ENCODE peak calls at places on chromosomes 2 and 18, in ten cellular contexts. T, P, N, J, D, G, F, R, I and B are unnamed samples.

GRCh38 chr2:7034313-7034712 is 117.1 kb downstream of the RNF144A start:
- DNase-seq in T (no peak), P (peak), N (no peak), J (peak), D (no peak), G (peak), F (no peak), R (no peak), I (peak), B (no peak)

GRCh38 chr2:108936868-108937265 is 52.2 kb downstream of the EDAR start:
- DNase-seq in T (no peak), P (no peak), N (no peak), J (no peak), D (no peak), G (no peak), F (no peak), R (no peak), I (no peak), B (no peak)

GRCh38 chr2:172178035-172178434 is 75.3 kb upstream of the DLX2 start:
- DNase-seq in T (no peak), P (no peak), N (no peak), J (no peak), D (no peak), G (no peak), F (no peak), R (no peak), I (no peak), B (no peak)

GRCh38 chr18:30094556-30094955 is 948.0 kb downstream of the DSC3 start:
- DNase-seq in T (no peak), P (no peak), N (no peak), J (no peak), D (no peak), G (no peak), F (no peak), R (no peak), I (no peak), B (no peak)

GRCh38 chr2:229719926-229720652 is 5.7 kb upstream of the DNER start:
- DNase-seq in T (no peak), P (no peak), N (no peak), J (no peak), D (peak), G (no peak), F (no peak), R (no peak), I (no peak), B (no peak)

GRCh38 chr2:190159453-190159852 is 96.9 kb upstream of the MSTN start:
- DNase-seq in T (no peak), P (no peak), N (no peak), J (no peak), D (no peak), G (no peak), F (no peak), R (no peak), I (no peak), B (no peak)

GRCh38 chr2:241314181-241314932 is 1.1 kb downstream of the HDLBP start:
- DNase-seq in T (no peak), P (peak), N (no peak), J (no peak), D (no peak), G (peak), F (no peak), R (no peak), I (no peak), B (no peak)

GRCh38 chr2:34738691-34739090 is 1139.6 kb upstream of the FAM98A start:
- DNase-seq in T (no peak), P (no peak), N (no peak), J (peak), D (no peak), G (no peak), F (no peak), R (no peak), I (no peak), B (no peak)

GRCh38 chr18:76557026-76557575 is 62.1 kb upstream of the ZNF516 start:
- DNase-seq in T (no peak), P (no peak), N (no peak), J (no peak), D (no peak), G (peak), F (no peak), R (no peak), I (no peak), B (no peak)

GRCh38 chr2:9060819-9061218 is 57.3 kb upstream of the MBOAT2 start:
- DNase-seq in T (no peak), P (no peak), N (no peak), J (peak), D (no peak), G (no peak), F (no peak), R (no peak), I (no peak), B (no peak)

GRCh38 chr2:226838758-226839555 is 3.1 kb downstream of the RHBDD1 start:
- DNase-seq in T (no peak), P (no peak), N (no peak), J (no peak), D (no peak), G (peak), F (no peak), R (no peak), I (no peak), B (no peak)

GRCh38 chr2:113105047-113105446 is 22.4 kb upstream of the IL1RN start:
- DNase-seq in T (no peak), P (peak), N (no peak), J (no peak), D (peak), G (no peak), F (no peak), R (no peak), I (no peak), B (no peak)

GRCh38 chr2:223737207-223737606 is 100.2 kb downstream of the AP1S3 start:
- DNase-seq in T (no peak), P (no peak), N (no peak), J (no peak), D (no peak), G (no peak), F (no peak), R (no peak), I (no peak), B (no peak)

GRCh38 chr2:230784840-230785239 is 72.2 kb downstream of the CAB39 start:
- DNase-seq in T (peak), P (no peak), N (no peak), J (no peak), D (no peak), G (no peak), F (no peak), R (no peak), I (no peak), B (no peak)

GRCh38 chr18:55381277-55381676 is 206.7 kb downstream of the TCF4 start:
- DNase-seq in T (no peak), P (no peak), N (no peak), J (no peak), D (no peak), G (no peak), F (no peak), R (no peak), I (no peak), B (no peak)

GRCh38 chr2:127100261-127101047 is 6.5 kb downstream of the BIN1 start:
- DNase-seq in T (no peak), P (peak), N (peak), J (no peak), D (peak), G (peak), F (no peak), R (no peak), I (peak), B (peak)

GRCh38 chr2:240840435-240841060 is 20.5 kb upstream of the KIF1A start:
- DNase-seq in T (peak), P (peak), N (peak), J (peak), D (peak), G (peak), F (no peak), R (no peak), I (no peak), B (peak)

GRCh38 chr2:137207030-137207429 is 441.7 kb downstream of the THSD7B start:
- DNase-seq in T (no peak), P (no peak), N (no peak), J (no peak), D (no peak), G (no peak), F (no peak), R (no peak), I (no peak), B (no peak)

GRCh38 chr2:190443778-190444481 is 35.8 kb downstream of the MFSD6 start:
- DNase-seq in T (no peak), P (no peak), N (no peak), J (peak), D (no peak), G (no peak), F (no peak), R (no peak), I (no peak), B (no peak)

GRCh38 chr2:226802573-226802972 is 3.0 kb upstream of the IRS1 start:
- DNase-seq in T (no peak), P (peak), N (no peak), J (peak), D (peak), G (peak), F (no peak), R (no peak), I (no peak), B (no peak)

GRCh38 chr18:63025251-63025710 is 294.3 kb downstream of the BCL2 start:
- DNase-seq in T (no peak), P (peak), N (no peak), J (peak), D (no peak), G (no peak), F (no peak), R (no peak), I (no peak), B (no peak)

GRCh38 chr2:171430516-171431410 is 3.0 kb downstream of the METTL8 start:
- DNase-seq in T (no peak), P (no peak), N (no peak), J (no peak), D (no peak), G (no peak), F (no peak), R (no peak), I (no peak), B (no peak)

GRCh38 chr2:226601881-226602280 is 197.7 kb downstream of the IRS1 start:
- DNase-seq in T (no peak), P (no peak), N (no peak), J (no peak), D (no peak), G (no peak), F (no peak), R (no peak), I (no peak), B (no peak)

GRCh38 chr2:23447405-23447804 is 62.4 kb downstream of the KLHL29 start:
- DNase-seq in T (no peak), P (no peak), N (no peak), J (no peak), D (no peak), G (no peak), F (no peak), R (no peak), I (no peak), B (no peak)

GRCh38 chr2:137957033-137957432 is 7.2 kb upstream of the HNMT start:
- DNase-seq in T (no peak), P (no peak), N (no peak), J (no peak), D (no peak), G (peak), F (no peak), R (no peak), I (no peak), B (no peak)

GRCh38 chr2:8939486-8940114 is 63.9 kb downstream of the MBOAT2 start:
- DNase-seq in T (no peak), P (no peak), N (no peak), J (peak), D (no peak), G (no peak), F (no peak), R (no peak), I (no peak), B (no peak)

GRCh38 chr18:79257480-79257879 is 138.2 kb upstream of the NFATC1 start:
- DNase-seq in T (no peak), P (no peak), N (no peak), J (no peak), D (no peak), G (no peak), F (no peak), R (no peak), I (no peak), B (no peak)

GRCh38 chr2:228927028-228928010 is 343.8 kb downstream of the PID1 start:
- DNase-seq in T (no peak), P (no peak), N (no peak), J (no peak), D (no peak), G (no peak), F (no peak), R (no peak), I (no peak), B (no peak)

GRCh38 chr2:232491139-232491780 is 3.6 kb upstream of the ECEL1 start:
- DNase-seq in T (no peak), P (no peak), N (no peak), J (no peak), D (no peak), G (no peak), F (no peak), R (no peak), I (peak), B (peak)

GRCh38 chr2:224428787-224429440 is 27.0 kb upstream of the FAM124B start:
- DNase-seq in T (no peak), P (no peak), N (no peak), J (no peak), D (no peak), G (no peak), F (no peak), R (no peak), I (no peak), B (no peak)

GRCh38 chr18:69658137-69658536 is 257.4 kb downstream of the DOK6 start:
- DNase-seq in T (no peak), P (no peak), N (no peak), J (no peak), D (no peak), G (peak), F (no peak), R (no peak), I (no peak), B (no peak)

GRCh38 chr2:43000242-43001054 is 208.1 kb upstream of the HAAO start:
- DNase-seq in T (no peak), P (no peak), N (no peak), J (peak), D (no peak), G (peak), F (no peak), R (peak), I (no peak), B (no peak)

GRCh38 chr2:216160786-216161185 is 51.6 kb downstream of the XRCC5 start:
- DNase-seq in T (no peak), P (no peak), N (no peak), J (no peak), D (no peak), G (no peak), F (no peak), R (no peak), I (no peak), B (no peak)

GRCh38 chr2:14778015-14778414 is 145.5 kb downstream of the LRATD1 start:
- DNase-seq in T (no peak), P (no peak), N (no peak), J (no peak), D (no peak), G (no peak), F (no peak), R (no peak), I (no peak), B (no peak)

GRCh38 chr18:45378933-45379332 is 236.3 kb upstream of the SLC14A2 start:
- DNase-seq in T (no peak), P (no peak), N (no peak), J (no peak), D (no peak), G (no peak), F (no peak), R (no peak), I (no peak), B (no peak)

GRCh38 chr18:45379903-45380302 is 235.4 kb upstream of the SLC14A2 start:
- DNase-seq in T (no peak), P (no peak), N (no peak), J (no peak), D (no peak), G (no peak), F (peak), R (no peak), I (no peak), B (no peak)

GRCh38 chr18:45386256-45386655 is 229.0 kb upstream of the SLC14A2 start:
- DNase-seq in T (peak), P (peak), N (no peak), J (peak), D (peak), G (peak), F (no peak), R (no peak), I (no peak), B (peak)

GRCh38 chr18:45383228-45383627 is 232.0 kb upstream of the SLC14A2 start:
- DNase-seq in T (no peak), P (no peak), N (no peak), J (no peak), D (no peak), G (no peak), F (no peak), R (no peak), I (no peak), B (no peak)

DNA sequence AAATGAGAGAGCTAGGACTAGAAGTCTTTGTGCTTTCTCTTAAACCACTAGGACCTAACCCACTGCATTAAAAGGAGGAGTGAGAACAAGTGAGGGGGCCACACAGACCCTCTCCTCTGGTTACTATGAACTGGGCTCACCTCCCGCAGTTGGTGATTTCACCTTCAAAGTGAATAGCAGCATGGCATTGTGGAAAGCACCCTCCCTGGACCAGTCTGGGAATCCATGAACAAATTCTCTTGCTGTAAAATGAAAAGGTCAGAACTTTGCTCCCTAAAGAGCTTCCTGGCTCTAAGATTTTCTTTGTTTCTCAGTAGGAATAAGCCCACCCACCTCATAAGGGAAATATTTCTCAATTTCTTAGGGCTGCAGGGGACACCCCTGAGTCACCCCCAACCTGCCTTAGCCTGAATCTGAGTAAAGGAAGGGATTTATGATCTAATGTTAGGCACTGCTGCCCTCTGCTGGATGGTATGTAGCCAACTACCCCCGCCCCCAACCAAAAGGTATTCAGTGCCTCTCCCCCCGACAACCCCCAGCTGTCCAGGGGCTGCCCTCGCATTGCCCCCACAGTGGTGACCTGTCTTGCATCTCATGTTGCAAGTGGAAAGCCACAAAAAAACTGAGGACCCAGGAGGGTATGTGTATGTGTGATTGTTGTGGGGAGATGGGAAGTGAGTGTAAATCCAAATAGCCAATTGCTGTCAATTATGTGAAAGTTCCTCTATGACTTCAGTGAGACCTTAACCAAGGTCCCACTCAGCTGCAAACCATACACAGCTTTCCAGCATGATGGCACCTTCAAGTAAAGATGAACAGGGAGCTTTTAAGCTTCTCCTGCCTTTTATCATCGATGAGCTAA is 230.9 kb upstream of the SLC14A2 start:
- DNase-seq in T (peak), P (peak), N (peak), J (peak), D (peak), G (peak), F (peak), R (no peak), I (no peak), B (peak)
- H3K4me3 ChIP-seq in T (no peak), P (no peak), N (no peak), J (no peak), D (no peak), G (no peak), F (no peak), R (no peak), I (no peak), B (no peak)

GRCh38 chr2:210337159-210337558 is 22.2 kb upstream of the MYL1 start:
- DNase-seq in T (no peak), P (no peak), N (no peak), J (no peak), D (no peak), G (no peak), F (no peak), R (no peak), I (no peak), B (no peak)
- TF ChIP-seq EP300 in T (no peak), P (no peak), N (no peak), J (no peak), D (no peak), G (no peak), F (no peak), R (no peak), I (no peak), B (no peak)

DNA sequence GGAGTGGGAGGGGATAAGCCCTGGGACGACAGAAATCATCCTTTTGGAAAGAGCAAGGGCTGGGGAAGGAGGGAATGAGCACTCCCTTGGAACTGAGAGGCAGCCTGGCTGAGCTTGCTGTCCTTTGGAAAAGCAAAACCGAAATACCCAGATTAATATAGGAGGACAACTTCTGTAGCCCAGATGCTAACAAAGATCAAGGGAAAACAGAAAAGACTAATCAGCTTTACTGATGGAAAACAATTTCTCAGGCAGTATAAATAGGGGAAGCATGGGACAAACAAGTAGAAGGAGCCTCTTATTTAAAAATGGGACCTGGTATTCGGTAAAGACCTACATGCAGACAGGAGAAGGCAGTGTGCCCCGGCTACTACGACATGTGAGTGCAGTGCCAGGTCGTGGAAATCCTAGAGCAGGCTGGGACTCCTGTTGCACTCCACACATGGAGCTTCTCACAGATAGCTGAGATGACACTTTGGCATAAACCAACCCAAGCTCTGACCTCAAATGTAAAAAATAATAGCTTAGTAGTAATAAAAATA is 775 bp upstream of the DSEL start:
- DNase-seq in T (no peak), P (no peak), N (no peak), J (no peak), D (no peak), G (no peak), F (no peak), R (no peak), I (peak), B (peak)
- H3K4me3 ChIP-seq in T (peak), P (peak), N (peak), J (peak), D (peak), G (peak), F (peak), R (peak), I (peak), B (peak)

GRCh38 chr2:15954761-15955160 is 14.4 kb downstream of the MYCN start:
- DNase-seq in T (no peak), P (no peak), N (no peak), J (no peak), D (no peak), G (no peak), F (no peak), R (no peak), I (no peak), B (no peak)

GRCh38 chr2:15953891-15954680 is 13.7 kb downstream of the MYCN start:
- DNase-seq in T (no peak), P (no peak), N (no peak), J (no peak), D (no peak), G (no peak), F (no peak), R (no peak), I (no peak), B (no peak)

GRCh38 chr2:15953143-15953630 is 12.8 kb downstream of the MYCN start:
- DNase-seq in T (no peak), P (no peak), N (no peak), J (no peak), D (no peak), G (no peak), F (no peak), R (no peak), I (no peak), B (no peak)

GRCh38 chr2:15950088-15950952 is 10.0 kb downstream of the MYCN start:
- DNase-seq in T (no peak), P (no peak), N (no peak), J (no peak), D (no peak), G (no peak), F (no peak), R (no peak), I (no peak), B (no peak)

DNA sequence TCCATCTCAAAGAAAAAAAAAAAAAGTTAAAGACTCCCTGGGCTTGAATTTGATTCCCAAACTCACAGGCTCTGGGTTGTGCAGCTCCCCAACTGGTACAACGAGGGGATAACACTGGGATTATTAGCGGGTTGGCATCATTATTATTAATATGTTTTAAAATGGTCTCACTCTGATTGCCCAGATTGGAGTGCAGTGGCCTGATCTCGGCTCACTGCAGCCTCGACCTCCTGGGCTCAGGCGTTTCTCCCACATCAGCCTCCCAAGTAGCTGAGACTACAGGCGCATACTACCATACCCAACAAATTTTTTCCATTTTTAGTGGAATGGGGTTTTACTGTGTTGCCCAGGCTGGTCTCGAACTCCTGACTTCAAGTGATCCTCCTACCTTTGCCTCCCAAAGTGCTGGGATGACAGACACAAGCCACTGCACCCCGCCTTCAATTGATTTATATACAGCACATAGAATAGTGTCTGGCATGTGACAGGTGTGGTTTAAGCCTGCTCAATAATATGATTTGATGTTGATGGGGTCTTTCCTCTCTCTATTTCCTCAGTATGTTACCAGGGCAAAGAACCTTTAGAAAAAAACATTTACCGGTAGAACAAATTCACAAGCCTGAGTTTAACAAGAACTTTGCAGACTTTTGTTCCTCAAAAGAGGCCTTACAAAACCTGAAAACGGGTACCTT is 12.2 kb downstream of the MYCN start:
- DNase-seq in T (no peak), P (no peak), N (no peak), J (no peak), D (no peak), G (no peak), F (no peak), R (no peak), I (no peak), B (no peak)
- TF ChIP-seq EP300 in T (no peak), P (no peak), N (no peak), J (no peak), D (no peak), G (no peak), F (no peak), R (no peak), I (no peak), B (no peak)